ENCODE peak calls at places on chromosomes 2 and 18, in four cellular contexts. Y is right cardiac atrium; A is activated CD4-positive, alpha-beta T cell treated with anti-CD3 and anti-CD28 coated beads, Interleukin-2, amount 50 U/mL, for 24 hours; I is germinal center. D is an unnamed sample.

GRCh38 chr2:73253400-73253799 is 19.3 kb downstream of the CCT7 start:
- DNase-seq in Y (no peak), A (no peak), I (no peak), D (no peak)

GRCh38 chr2:28286678-28287077 is 106.0 kb upstream of the FOSL2 start:
- DNase-seq in Y (no peak), A (no peak), I (no peak), D (peak)

GRCh38 chr2:8263931-8264330 is 417.9 kb upstream of the ID2 start:
- DNase-seq in Y (no peak), A (no peak), I (no peak), D (no peak)

GRCh38 chr2:84495539-84496146 is 20.7 kb upstream of the DNAH6 start:
- DNase-seq in Y (no peak), A (no peak), I (peak), D (peak)

GRCh38 chr2:160033732-160034392 is 28.6 kb downstream of the PLA2R1 start:
- DNase-seq in Y (no peak), A (no peak), I (no peak), D (no peak)

GRCh38 chr2:27735263-27735904 is 36.1 kb upstream of the MRPL33 start:
- DNase-seq in Y (peak), A (peak), I (peak), D (peak)

GRCh38 chr2:183134016-183134415 is 9.8 kb downstream of the NUP35 start:
- DNase-seq in Y (no peak), A (no peak), I (no peak), D (no peak)

GRCh38 chr18:30280861-30281470 is 761.6 kb downstream of the DSC3 start:
- DNase-seq in Y (no peak), A (no peak), I (no peak), D (no peak)

GRCh38 chr2:135870571-135870970 is 5.7 kb downstream of the MCM6 start:
- DNase-seq in Y (no peak), A (no peak), I (no peak), D (no peak)

GRCh38 chr18:58310517-58310916 is 266.5 kb downstream of the NEDD4L start:
- DNase-seq in Y (peak), A (no peak), I (no peak), D (no peak)

GRCh38 chr2:200741468-200742202 is 70.1 kb upstream of the BZW1 start:
- DNase-seq in Y (peak), A (no peak), I (no peak), D (no peak)

GRCh38 chr2:147348886-147349285 is 495.9 kb upstream of the ACVR2A start:
- DNase-seq in Y (no peak), A (no peak), I (no peak), D (no peak)

GRCh38 chr2:157159221-157159904 is 98.1 kb upstream of the GALNT5 start:
- DNase-seq in Y (no peak), A (no peak), I (no peak), D (no peak)

GRCh38 chr18:48007955-48008701 is 77.7 kb upstream of the SMAD2 start:
- DNase-seq in Y (peak), A (peak), I (peak), D (peak)

GRCh38 chr2:211391206-211391605 is 834.8 kb downstream of the CPS1 start:
- DNase-seq in Y (no peak), A (no peak), I (no peak), D (no peak)

GRCh38 chr2:176128172-176129012 is 1.1 kb upstream of the HOXD8 start:
- DNase-seq in Y (no peak), A (no peak), I (no peak), D (no peak)

GRCh38 chr2:173657996-173658717 is 303.5 kb downstream of the CDCA7 start:
- DNase-seq in Y (no peak), A (no peak), I (no peak), D (no peak)

GRCh38 chr2:165274698-165275097 is 35.5 kb downstream of the SCN2A start:
- DNase-seq in Y (peak), A (no peak), I (no peak), D (no peak)

GRCh38 chr2:111623380-111623779 is 260.6 kb downstream of the ANAPC1 start:
- DNase-seq in Y (no peak), A (no peak), I (no peak), D (no peak)

GRCh38 chr2:176817061-176817565 is 395.5 kb upstream of the HNRNPA3 start:
- DNase-seq in Y (no peak), A (no peak), I (no peak), D (no peak)

GRCh38 chr2:69641887-69642708 is 1.4 kb downstream of the AAK1 start:
- DNase-seq in Y (no peak), A (no peak), I (no peak), D (no peak)

GRCh38 chr2:112000399-112001135 is 54.5 kb upstream of the TMEM87B start:
- DNase-seq in Y (no peak), A (no peak), I (no peak), D (no peak)

GRCh38 chr18:41058351-41059125 is 896.5 kb upstream of the PIK3C3 start:
- DNase-seq in Y (no peak), A (no peak), I (no peak), D (no peak)

GRCh38 chr2:164651361-164651760 is 30.1 kb upstream of the GRB14 start:
- DNase-seq in Y (no peak), A (no peak), I (no peak), D (no peak)